ENCODE peak calls at places on chromosomes 5 and 9, in six cellular contexts. D, O, U, C, P and K are unnamed samples.
A peak's percentile ranks its signal among the peaks of the same experiment; 100 is the strongest.

GRCh38 chr5:152532714-152533113 is 127.6 kb upstream of the NMUR2 start:
- DNase-seq in U (no peak), C (no peak), P (no peak), D (peak; percentile 75), O (no peak), K (no peak)

GRCh38 chr5:135139397-135140134 is 105.5 kb upstream of the PITX1 start:
- DNase-seq in C (no peak), D (peak; percentile 70), P (peak; percentile 91), O (peak; percentile 59), U (no peak), K (no peak)

GRCh38 chr9:115157245-115157674 is 39.3 kb upstream of the TNC start:
- DNase-seq in D (peak; percentile 77), U (no peak), O (peak; percentile 24), P (peak; percentile 46), C (no peak), K (no peak)

GRCh38 chr9:129240581-129241211 is 62.6 kb upstream of the IER5L start:
- DNase-seq in C (no peak), D (no peak), O (peak; percentile 12), U (peak; percentile 1), P (no peak), K (no peak)

GRCh38 chr5:65994117-65994786 is 67.9 kb downstream of the ERBIN start:
- DNase-seq in P (no peak), U (no peak), O (no peak), C (no peak), D (no peak), K (no peak)

GRCh38 chr5:164235176-164235914 is 729.9 kb downstream of the MAT2B start:
- DNase-seq in C (no peak), U (no peak), O (no peak), P (no peak), D (peak; percentile 31), K (no peak)

GRCh38 chr9:81771606-81772005 is 82.3 kb upstream of the TLE1 start:
- DNase-seq in D (peak; percentile 72), C (no peak), P (no peak), U (no peak), O (no peak), K (no peak)

GRCh38 chr5:180040287-180041214 is 31.0 kb downstream of the RNF130 start:
- DNase-seq in C (no peak), D (peak; percentile 54), P (no peak), O (no peak), U (no peak), K (no peak)

GRCh38 chr9:95189230-95190098 is 128.0 kb downstream of the FANCC start:
- DNase-seq in P (no peak), D (no peak), C (no peak), O (no peak), U (peak; percentile 23), K (no peak)

GRCh38 chr9:5976668-5977397 is 38.6 kb downstream of the RANBP6 start:
- DNase-seq in P (no peak), U (no peak), O (no peak), C (no peak), D (no peak), K (no peak)

GRCh38 chr9:134391319-134392231 is 65.3 kb downstream of the RXRA start:
- DNase-seq in O (no peak), C (no peak), U (no peak), P (no peak), D (no peak), K (no peak)
- H3K4me3 ChIP-seq in O (no peak overlapping the region), C (no peak overlapping the region), U (no peak overlapping the region), P (no peak overlapping the region), D (no peak overlapping the region), K (peak overlapping the region; percentile 15)

GRCh38 chr9:33137271-33137670 is 29.9 kb downstream of the B4GALT1 start:
- DNase-seq in C (no peak), U (no peak), O (no peak), P (no peak), D (no peak), K (no peak)
- H3K4me1 ChIP-seq in C (peaks cover 91% of the 10 kb centered on the region), U (peaks cover 100% of the 10 kb centered on the region), O (peaks cover 25% of the 10 kb centered on the region), P (peaks cover 32% of the 10 kb centered on the region), D (peaks cover 4% of the 10 kb centered on the region), K (peaks cover 91% of the 10 kb centered on the region)

GRCh38 chr9:134357631-134358025 is 31.4 kb downstream of the RXRA start:
- DNase-seq in P (no peak), C (no peak), D (no peak), U (no peak), O (no peak), K (no peak)
- H3K4me3 ChIP-seq in P (no peak overlapping the region), C (no peak overlapping the region), D (no peak overlapping the region), U (no peak overlapping the region), O (no peak overlapping the region), K (peak overlapping the region; percentile 22)

GRCh38 chr5:143695941-143696340 is 116.0 kb upstream of the HMHB1 start:
- DNase-seq in O (no peak), C (no peak), P (no peak), U (no peak), D (no peak), K (no peak)
- H3K4me1 ChIP-seq in O (no peaks in the 10 kb centered on the region), C (no peaks in the 10 kb centered on the region), P (peaks cover 4% of the 10 kb centered on the region), U (peaks cover 28% of the 10 kb centered on the region), D (no peaks in the 10 kb centered on the region), K (peaks cover 19% of the 10 kb centered on the region)

GRCh38 chr5:177469750-177470525 is 3.5 kb downstream of the DBN1 start:
- DNase-seq in U (no peak), C (no peak), D (no peak), P (no peak), O (no peak), K (no peak)
- H3K4me3 ChIP-seq in U (peak overlapping the region; percentile 79), C (no peak overlapping the region), D (no peak overlapping the region), P (no peak overlapping the region), O (no peak overlapping the region), K (no peak overlapping the region)